ENCODE peak calls at places on chromosomes 16 and 17, in seven cellular contexts. U is EL; K is NCI-H1417; J is hepatic stellate cell; X is HEK293T; T is stimulated activated effector memory CD8-positive, alpha-beta T cell treated with anti-CD3 and anti-CD28 coated beads, Interleukin-12 subunit alpha, Interleukin-12 subunit beta, amount 100 ng/mL, for 72 hours; I is AG10803. B is an unnamed sample.
A peak's percentile ranks its signal among the peaks of the same experiment; 100 is the strongest.

GRCh38 chr16:81105946-81106345 is 9.8 kb upstream of the GCSH start:
- DNase-seq in I (no peak), J (no peak), T (no peak), X (no peak), U (no peak), K (no peak), B (no peak)

GRCh38 chr17:66727634-66728570 is 107.0 kb upstream of the CACNG5 start:
- DNase-seq in X (peak; percentile 75), K (peak; percentile 90), J (peak; percentile 57), I (peak; percentile 34), U (peak; percentile 37), T (peak; percentile 72), B (peak; percentile 41)

GRCh38 chr16:23125277-23125676 is 24.0 kb downstream of the USP31 start:
- DNase-seq in I (no peak), J (no peak), T (no peak), K (no peak), X (no peak), U (no peak), B (peak; percentile 87)

GRCh38 chr16:89828199-89828869 is at the start of gene SPIRE2:
- DNase-seq in J (peak; percentile 76), K (peak; percentile 69), T (peak; percentile 81), U (peak; percentile 68), I (peak; percentile 65), X (peak; percentile 77), B (peak; percentile 37)

GRCh38 chr16:88014954-88015805 is 63.9 kb downstream of the BANP start:
- DNase-seq in I (no peak), X (no peak), U (no peak), T (no peak), K (no peak), J (no peak), B (no peak)

GRCh38 chr16:88864099-88864498 is 2.4 kb downstream of the PABPN1L start:
- DNase-seq in X (no peak), T (no peak), J (no peak), K (no peak), I (no peak), U (no peak), B (no peak)

GRCh38 chr16:14024300-14024699 is 46.8 kb upstream of the MRTFB start:
- DNase-seq in J (no peak), T (no peak), U (no peak), K (peak; percentile 8), X (no peak), I (peak; percentile 28), B (no peak)

GRCh38 chr17:64373722-64374121 is 16.9 kb downstream of the PECAM1 start:
- DNase-seq in X (no peak), I (no peak), T (no peak), J (no peak), K (no peak), U (no peak), B (no peak)

GRCh38 chr17:19354123-19354522 is 8.4 kb downstream of the B9D1 start:
- DNase-seq in U (peak; percentile 90), K (no peak), J (peak; percentile 86), T (no peak), X (no peak), I (peak; percentile 95), B (peak; percentile 76)

GRCh38 chr17:49074851-49075540 is 57.6 kb upstream of the B4GALNT2 start:
- DNase-seq in X (no peak), U (no peak), K (no peak), T (no peak), J (no peak), I (peak; percentile 47), B (no peak)

GRCh38 chr16:24409045-24409444 is 130.3 kb upstream of the RBBP6 start:
- DNase-seq in I (no peak), K (no peak), J (no peak), U (no peak), T (no peak), X (peak; percentile 36), B (no peak)

GRCh38 chr16:47424846-47425245 is 36.0 kb downstream of the ITFG1 start:
- DNase-seq in X (no peak), U (no peak), J (no peak), I (no peak), T (no peak), K (no peak), B (no peak)

GRCh38 chr17:77374170-77374936 is 233.6 kb downstream of the SEC14L1 start:
- DNase-seq in X (peak; percentile 90), I (peak; percentile 85), T (peak; percentile 83), J (peak; percentile 89), U (peak; percentile 86), K (peak; percentile 74), B (peak; percentile 45)

GRCh38 chr16:27363797-27364196 is 38.2 kb upstream of the IL21R start:
- DNase-seq in U (no peak), X (no peak), J (no peak), I (no peak), K (no peak), T (no peak), B (peak; percentile 36)

GRCh38 chr17:82938486-82939212 is 98.8 kb upstream of the ZNF750 start:
- DNase-seq in J (no peak), X (no peak), K (peak; percentile 46), T (no peak), I (no peak), U (no peak), B (no peak)

GRCh38 chr16:27844826-27845225 is 218.7 kb downstream of the GSG1L start:
- DNase-seq in U (no peak), J (no peak), K (no peak), X (no peak), T (no peak), I (no peak), B (no peak)

GRCh38 chr16:83068686-83069085 is 441.9 kb downstream of the CDH13 start:
- DNase-seq in U (peak; percentile 34), K (peak; percentile 15), T (no peak), X (no peak), J (peak; percentile 8), I (peak; percentile 50), B (peak; percentile 24)

GRCh38 chr16:82133798-82134197 is 36.2 kb downstream of the MPHOSPH6 start:
- DNase-seq in T (no peak), I (no peak), J (no peak), K (no peak), U (no peak), X (no peak), B (no peak)

GRCh38 chr16:65740716-65741115 is 618.9 kb upstream of the CDH11 start:
- DNase-seq in T (no peak), U (peak; percentile 7), X (no peak), I (peak; percentile 50), K (no peak), J (no peak), B (no peak)

GRCh38 chr16:81937305-81938038 is 73.8 kb downstream of the SDR42E1 start:
- DNase-seq in I (no peak), U (no peak), K (peak; percentile 9), X (no peak), T (no peak), J (no peak), B (no peak)

B was measured in renal cortical epithelial cell.